ENCODE peak calls at places on chromosomes 4 and X, in seven cellular contexts. A, Z, O, U, G, K and H are unnamed samples.

GRCh38 chr4:167168611-167169010 is 65.7 kb downstream of the SPOCK3 start:
- DNase-seq in K (peak; percentile 8), U (no peak), O (no peak), G (no peak), Z (no peak), A (no peak), H (no peak)

GRCh38 chr4:149897784-149898183 is 82.1 kb upstream of the IQCM start:
- DNase-seq in Z (peak; percentile 25), U (no peak), A (no peak), K (no peak), O (no peak), G (peak; percentile 54), H (no peak)

GRCh38 chrX:37997096-37997495 is 9.3 kb upstream of the SYTL5 start:
- DNase-seq in K (no peak), Z (no peak), A (no peak), U (no peak), G (no peak), O (no peak), H (no peak)

GRCh38 chrX:11480626-11481025 is 185.1 kb downstream of the ARHGAP6 start:
- DNase-seq in A (no peak), G (no peak), K (no peak), Z (peak; percentile 79), U (no peak), O (no peak), H (no peak)

GRCh38 chr4:143248827-143249226 is 64.1 kb downstream of the USP38 start:
- DNase-seq in Z (no peak), U (no peak), O (no peak), A (no peak), K (no peak), G (no peak), H (no peak)

GRCh38 chr4:77014256-77014655 is 61.5 kb downstream of the CCNI start:
- DNase-seq in K (no peak), O (no peak), U (no peak), A (no peak), Z (no peak), G (no peak), H (no peak)

GRCh38 chr4:73729534-73730165 is 10.7 kb upstream of the CXCL8 start:
- DNase-seq in G (peak; percentile 92), U (no peak), K (peak; percentile 27), A (no peak), Z (peak; percentile 19), O (peak; percentile 24), H (peak; percentile 47)

GRCh38 chr4:86306816-86307215 is 53.0 kb downstream of the MAPK10 start:
- DNase-seq in G (peak; percentile 85), O (no peak), U (no peak), A (no peak), K (no peak), Z (no peak), H (no peak)

GRCh38 chr4:71026086-71026485 is 32.6 kb downstream of the DCK start:
- DNase-seq in Z (no peak), U (no peak), A (no peak), K (no peak), G (peak; percentile 80), O (no peak), H (peak; percentile 66)

GRCh38 chr4:15938182-15938581 is 358 bp downstream of the FGFBP1 start:
- DNase-seq in U (no peak), O (no peak), Z (no peak), A (no peak), K (no peak), G (no peak), H (no peak)

GRCh38 chrX:8668797-8669196 is 63.1 kb downstream of the ANOS1 start:
- DNase-seq in G (no peak), Z (no peak), O (no peak), U (no peak), K (no peak), A (no peak), H (no peak)

GRCh38 chr4:122669911-122670738 is 49.3 kb upstream of the IL21 start:
- DNase-seq in U (no peak), A (no peak), O (no peak), G (no peak), K (no peak), Z (no peak), H (no peak)

GRCh38 chr4:79831119-79831528 is 241.9 kb downstream of the ANTXR2 start:
- DNase-seq in A (no peak), Z (no peak), K (no peak), U (no peak), G (no peak), O (no peak), H (no peak)

GRCh38 chrX:38796926-38797325 is 4.3 kb upstream of the MID1IP1 start:
- DNase-seq in G (peak; percentile 48), U (no peak), O (no peak), Z (no peak), K (no peak), A (no peak), H (no peak)

GRCh38 chr4:151355155-151355554 is 29.8 kb upstream of the SH3D19 start:
- DNase-seq in A (no peak), K (no peak), U (no peak), O (no peak), Z (peak; percentile 7), G (no peak), H (no peak)

GRCh38 chr4:105979506-105979905 is 84.2 kb downstream of the NPNT start:
- DNase-seq in O (no peak), K (no peak), A (no peak), Z (no peak), U (no peak), G (no peak), H (no peak)

GRCh38 chrX:276588-277171 is 4.5 kb upstream of the PLCXD1 start:
- DNase-seq in U (no peak), G (peak; percentile 42), Z (no peak), O (peak; percentile 34), K (no peak), A (no peak), H (no peak)

GRCh38 chr4:73856518-73856917 is 3.4 kb downstream of the PF4V1 start:
- DNase-seq in K (no peak), G (peak; percentile 42), A (no peak), Z (no peak), U (no peak), O (no peak), H (peak; percentile 4)

GRCh38 chr4:112327950-112328349 is 30.8 kb downstream of the ALPK1 start:
- DNase-seq in K (no peak), O (peak; percentile 24), Z (peak; percentile 49), A (no peak), G (peak; percentile 79), U (no peak), H (peak; percentile 38)

GRCh38 chr4:76582074-76582816 is 147.2 kb downstream of the SHROOM3 start:
- DNase-seq in K (no peak), O (no peak), G (no peak), Z (no peak), A (no peak), U (no peak), H (no peak)

GRCh38 chrX:11137543-11138139 is 26.5 kb downstream of the HCCS start:
- DNase-seq in U (no peak), G (peak; percentile 75), K (no peak), Z (peak; percentile 1), A (no peak), O (no peak), H (peak; percentile 1)

GRCh38 chr4:74056858-74057562 is 18.5 kb upstream of the CXCL3 start:
- DNase-seq in Z (no peak), U (no peak), A (no peak), G (peak; percentile 97), O (no peak), K (no peak), H (no peak)

GRCh38 chrX:53194308-53194707 is 30.7 kb downstream of the KDM5C start:
- DNase-seq in A (peak; percentile 78), O (no peak), Z (no peak), G (no peak), K (no peak), U (no peak), H (no peak)

GRCh38 chr4:83128235-83128929 is 13.9 kb upstream of the PLAC8 start:
- DNase-seq in A (no peak), G (peak; percentile 85), O (no peak), Z (no peak), U (no peak), K (no peak), H (no peak)

GRCh38 chr4:137370206-137370633 is 162.1 kb downstream of the PCDH18 start:
- DNase-seq in O (no peak), U (no peak), Z (no peak), G (peak; percentile 84), K (no peak), A (no peak), H (no peak)

GRCh38 chr4:152255437-152255836 is 280.5 kb downstream of the FBXW7 start:
- DNase-seq in O (no peak), U (no peak), K (no peak), G (peak; percentile 3), Z (peak; percentile 10), A (no peak), H (no peak)

GRCh38 chr4:98694076-98694475 is 35.7 kb upstream of the TSPAN5 start:
- DNase-seq in Z (no peak), O (no peak), G (no peak), U (no peak), A (no peak), K (no peak), H (no peak)

GRCh38 chr4:153257966-153258365 is 53.7 kb downstream of the TRIM2 start:
- DNase-seq in Z (peak; percentile 22), U (no peak), O (no peak), K (no peak), A (no peak), G (no peak), H (no peak)

GRCh38 chr4:39976945-39977488 is 694 bp downstream of the PDS5A start:
- DNase-seq in K (peak; percentile 67), G (peak; percentile 24), A (peak; percentile 84), Z (no peak), U (peak; percentile 37), O (peak; percentile 53), H (no peak)

GRCh38 chr4:72564184-72564583 is 4.8 kb downstream of the ADAMTS3 start:
- DNase-seq in Z (no peak), G (peak; percentile 67), U (no peak), O (no peak), K (no peak), A (no peak), H (no peak)

GRCh38 chr4:17613761-17614415 is 553 bp upstream of the MED28 start:
- DNase-seq in K (no peak), U (no peak), O (no peak), G (peak; percentile 72), Z (no peak), A (no peak), H (peak; percentile 50)

GRCh38 chrX:135435139-135435922 is 13.6 kb downstream of the SMIM10L2A start:
- DNase-seq in A (no peak), K (no peak), Z (no peak), U (no peak), G (no peak), O (no peak), H (no peak)

GRCh38 chr4:109211671-109212070 is 90.8 kb downstream of the COL25A1 start:
- DNase-seq in O (no peak), U (no peak), Z (no peak), G (no peak), A (no peak), K (no peak), H (no peak)

GRCh38 chrX:107935664-107936433 is 46.3 kb downstream of the TEX13B start:
- DNase-seq in Z (no peak), G (peak; percentile 0), O (no peak), K (no peak), U (no peak), A (no peak), H (no peak)

GRCh38 chr4:151955721-151956340 is 195.0 kb upstream of the GATB start:
- DNase-seq in K (no peak), Z (no peak), G (peak; percentile 6), U (no peak), A (no peak), O (no peak), H (no peak)